ENCODE peak calls at places on chromosomes 6 and 20, in six cellular contexts. One of them, this sample, is unnamed.

GRCh38 chr6:8940356-8940755 is 505.0 kb upstream of the SLC35B3 start:
- DNase-seq in esophagus muscularis mucosa: no peak
- DNase-seq in K562: no peak
- DNase-seq in transverse colon: no peak
- DNase-seq in upper lobe of left lung: no peak
- DNase-seq in sigmoid colon: no peak
- DNase-seq in this sample: no peak

GRCh38 chr6:24743265-24743943 is 24.4 kb upstream of the C6orf62 start:
- DNase-seq in esophagus muscularis mucosa: no peak
- DNase-seq in K562: peak
- DNase-seq in transverse colon: no peak
- DNase-seq in upper lobe of left lung: no peak
- DNase-seq in sigmoid colon: no peak
- DNase-seq in this sample: peak

GRCh38 chr20:11076434-11076833 is 402.6 kb upstream of the JAG1 start:
- DNase-seq in esophagus muscularis mucosa: no peak
- DNase-seq in K562: no peak
- DNase-seq in transverse colon: no peak
- DNase-seq in upper lobe of left lung: no peak
- DNase-seq in sigmoid colon: no peak
- DNase-seq in this sample: no peak

GRCh38 chr20:1900321-1900791 is 5.1 kb downstream of the SIRPA start:
- DNase-seq in esophagus muscularis mucosa: no peak
- DNase-seq in K562: peak
- DNase-seq in transverse colon: peak
- DNase-seq in upper lobe of left lung: no peak
- DNase-seq in sigmoid colon: peak
- DNase-seq in this sample: peak

GRCh38 chr6:163554663-163555062 is 140.1 kb downstream of the QKI start:
- DNase-seq in esophagus muscularis mucosa: no peak
- DNase-seq in K562: peak
- DNase-seq in transverse colon: peak
- DNase-seq in upper lobe of left lung: no peak
- DNase-seq in sigmoid colon: no peak
- DNase-seq in this sample: peak

GRCh38 chr20:63658749-63659187 is 656 bp downstream of the RTEL1 start:
- DNase-seq in esophagus muscularis mucosa: no peak
- DNase-seq in K562: peak
- DNase-seq in transverse colon: no peak
- DNase-seq in upper lobe of left lung: no peak
- DNase-seq in sigmoid colon: no peak
- DNase-seq in this sample: no peak

GRCh38 chr6:11648436-11648775 is 110.9 kb downstream of the TMEM170B start:
- DNase-seq in esophagus muscularis mucosa: no peak
- DNase-seq in K562: no peak
- DNase-seq in transverse colon: no peak
- DNase-seq in upper lobe of left lung: no peak
- DNase-seq in sigmoid colon: no peak
- DNase-seq in this sample: no peak

GRCh38 chr6:170019259-170020040 is 268.0 kb downstream of the ERMARD start:
- DNase-seq in esophagus muscularis mucosa: no peak
- DNase-seq in K562: no peak
- DNase-seq in transverse colon: no peak
- DNase-seq in upper lobe of left lung: peak
- DNase-seq in sigmoid colon: peak
- DNase-seq in this sample: peak

GRCh38 chr6:73585566-73586415 is 65.0 kb upstream of the EEF1A1 start:
- DNase-seq in esophagus muscularis mucosa: no peak
- DNase-seq in K562: peak
- DNase-seq in transverse colon: peak
- DNase-seq in upper lobe of left lung: no peak
- DNase-seq in sigmoid colon: no peak
- DNase-seq in this sample: peak

GRCh38 chr20:62829231-62830230 is 12.7 kb downstream of the COL9A3 start:
- DNase-seq in esophagus muscularis mucosa: no peak
- DNase-seq in K562: no peak
- DNase-seq in transverse colon: no peak
- DNase-seq in upper lobe of left lung: peak
- DNase-seq in sigmoid colon: no peak
- DNase-seq in this sample: no peak

GRCh38 chr20:6940052-6940451 is 172.6 kb downstream of the BMP2 start:
- DNase-seq in esophagus muscularis mucosa: peak
- DNase-seq in K562: peak
- DNase-seq in transverse colon: no peak
- DNase-seq in upper lobe of left lung: no peak
- DNase-seq in sigmoid colon: no peak
- DNase-seq in this sample: no peak
- TF ChIP-seq CTCF in esophagus muscularis mucosa: no peak
- TF ChIP-seq CTCF in K562: peak
- TF ChIP-seq CTCF in transverse colon: no peak
- TF ChIP-seq CTCF in upper lobe of left lung: no peak
- TF ChIP-seq CTCF in sigmoid colon: no peak
- TF ChIP-seq CTCF in this sample: no peak

GRCh38 chr20:37354210-37355195 is 8.6 kb downstream of the SRC start:
- DNase-seq in esophagus muscularis mucosa: no peak
- DNase-seq in K562: no peak
- DNase-seq in transverse colon: peak
- DNase-seq in upper lobe of left lung: peak
- DNase-seq in sigmoid colon: peak
- DNase-seq in this sample: peak
- TF ChIP-seq EP300 in esophagus muscularis mucosa: no peak
- TF ChIP-seq EP300 in K562: no peak
- TF ChIP-seq EP300 in transverse colon: no peak
- TF ChIP-seq EP300 in upper lobe of left lung: no peak
- TF ChIP-seq EP300 in sigmoid colon: no peak
- TF ChIP-seq EP300 in this sample: no peak

DNA sequence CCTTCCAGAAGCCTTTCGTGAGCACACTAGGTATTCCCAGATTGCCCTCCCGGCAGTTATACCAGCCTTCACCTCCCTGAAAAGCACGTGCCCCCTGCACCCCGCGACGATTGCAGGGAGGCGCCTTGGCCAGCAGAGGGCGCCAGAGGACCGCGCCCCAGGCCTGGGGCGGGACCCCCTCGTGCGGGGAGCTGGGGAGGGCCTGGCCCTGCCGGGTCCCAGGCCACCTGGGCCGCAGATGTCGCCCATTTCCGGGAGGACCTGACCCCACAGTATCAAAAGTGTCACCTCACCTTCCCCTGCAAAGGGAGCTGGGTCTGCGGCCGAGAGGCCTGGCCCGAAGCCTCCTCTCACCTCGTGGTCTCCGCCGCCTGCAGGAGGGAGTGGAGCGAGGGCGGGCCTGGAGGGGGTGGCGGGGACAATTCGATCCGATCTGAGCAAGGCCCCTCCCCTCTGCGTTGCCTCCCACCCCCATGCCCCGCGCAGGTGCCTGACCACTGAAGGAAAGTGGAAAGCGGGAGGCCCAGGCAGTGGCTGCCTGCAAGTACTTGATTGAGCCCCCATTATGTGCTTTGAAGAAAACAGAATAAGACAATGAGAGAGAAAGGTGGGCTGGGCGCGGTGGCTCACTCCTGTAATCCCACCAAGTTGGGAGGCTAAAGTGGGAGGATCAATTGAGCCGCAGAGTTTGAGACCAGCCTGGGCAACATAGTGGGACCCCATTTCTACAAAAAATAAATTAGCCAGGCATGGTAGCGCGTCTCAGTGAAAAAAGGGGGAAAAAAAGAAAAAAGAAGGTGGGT is 3.5 kb upstream of the SNAI1 start:
- DNase-seq in esophagus muscularis mucosa: no peak
- DNase-seq in K562: peak
- DNase-seq in transverse colon: peak
- DNase-seq in upper lobe of left lung: peak
- DNase-seq in sigmoid colon: no peak
- DNase-seq in this sample: peak
- TF ChIP-seq POLR2AphosphoS5 in esophagus muscularis mucosa: no peak
- TF ChIP-seq POLR2AphosphoS5 in K562: no peak
- TF ChIP-seq POLR2AphosphoS5 in transverse colon: no peak
- TF ChIP-seq POLR2AphosphoS5 in upper lobe of left lung: no peak
- TF ChIP-seq POLR2AphosphoS5 in sigmoid colon: no peak
- TF ChIP-seq POLR2AphosphoS5 in this sample: no peak

GRCh38 chr6:3561745-3562144 is 104.9 kb upstream of the SLC22A23 start:
- DNase-seq in esophagus muscularis mucosa: no peak
- DNase-seq in K562: no peak
- DNase-seq in transverse colon: no peak
- DNase-seq in upper lobe of left lung: no peak
- DNase-seq in sigmoid colon: no peak
- DNase-seq in this sample: no peak
- TF ChIP-seq CTCF in esophagus muscularis mucosa: no peak
- TF ChIP-seq CTCF in K562: no peak
- TF ChIP-seq CTCF in transverse colon: no peak
- TF ChIP-seq CTCF in upper lobe of left lung: no peak
- TF ChIP-seq CTCF in sigmoid colon: no peak
- TF ChIP-seq CTCF in this sample: no peak

DNA sequence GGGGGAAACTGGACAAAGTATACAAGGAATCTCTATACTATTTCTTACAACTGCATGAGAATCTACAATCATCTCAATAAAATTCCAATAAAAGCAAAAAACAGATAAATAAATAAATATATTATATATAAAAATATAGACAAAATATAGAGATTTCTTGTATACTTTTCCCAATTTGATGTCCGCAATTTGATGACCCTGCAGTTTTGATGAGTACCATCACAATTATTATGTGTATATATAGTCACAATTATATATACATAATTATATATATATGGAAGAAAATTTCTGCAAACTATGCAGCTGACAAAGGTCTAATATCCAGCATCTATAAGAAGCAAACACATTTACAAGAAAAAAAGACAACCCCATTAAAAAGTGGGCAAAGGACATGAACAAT is 169.2 kb upstream of the ATXN1 start:
- DNase-seq in esophagus muscularis mucosa: no peak
- DNase-seq in K562: no peak
- DNase-seq in transverse colon: no peak
- DNase-seq in upper lobe of left lung: no peak
- DNase-seq in sigmoid colon: no peak
- DNase-seq in this sample: no peak
- TF ChIP-seq EP300 in esophagus muscularis mucosa: no peak
- TF ChIP-seq EP300 in K562: no peak
- TF ChIP-seq EP300 in transverse colon: no peak
- TF ChIP-seq EP300 in upper lobe of left lung: no peak
- TF ChIP-seq EP300 in sigmoid colon: no peak
- TF ChIP-seq EP300 in this sample: no peak

GRCh38 chr6:124964084-124964763 is 2.0 kb downstream of the RNF217 start:
- DNase-seq in esophagus muscularis mucosa: no peak
- DNase-seq in K562: peak
- DNase-seq in transverse colon: peak
- DNase-seq in upper lobe of left lung: no peak
- DNase-seq in sigmoid colon: peak
- DNase-seq in this sample: no peak

GRCh38 chr6:124961784-124962611 is at the start of gene RNF217:
- DNase-seq in esophagus muscularis mucosa: no peak
- DNase-seq in K562: peak
- DNase-seq in transverse colon: peak
- DNase-seq in upper lobe of left lung: peak
- DNase-seq in sigmoid colon: peak
- DNase-seq in this sample: peak

GRCh38 chr6:124964764-124965105 is 2.5 kb downstream of the RNF217 start:
- DNase-seq in esophagus muscularis mucosa: no peak
- DNase-seq in K562: peak
- DNase-seq in transverse colon: no peak
- DNase-seq in upper lobe of left lung: no peak
- DNase-seq in sigmoid colon: no peak
- DNase-seq in this sample: no peak

GRCh38 chr6:124962617-124963415 is 579 bp downstream of the RNF217 start:
- DNase-seq in esophagus muscularis mucosa: no peak
- DNase-seq in K562: peak
- DNase-seq in transverse colon: peak
- DNase-seq in upper lobe of left lung: peak
- DNase-seq in sigmoid colon: peak
- DNase-seq in this sample: peak

GRCh38 chr6:124963416-124964083 is 1.3 kb downstream of the RNF217 start:
- DNase-seq in esophagus muscularis mucosa: no peak
- DNase-seq in K562: peak
- DNase-seq in transverse colon: no peak
- DNase-seq in upper lobe of left lung: no peak
- DNase-seq in sigmoid colon: no peak
- DNase-seq in this sample: no peak
- TF ChIP-seq POLR2AphosphoS5 in esophagus muscularis mucosa: no peak
- TF ChIP-seq POLR2AphosphoS5 in K562: no peak
- TF ChIP-seq POLR2AphosphoS5 in transverse colon: no peak
- TF ChIP-seq POLR2AphosphoS5 in upper lobe of left lung: peak
- TF ChIP-seq POLR2AphosphoS5 in sigmoid colon: no peak
- TF ChIP-seq POLR2AphosphoS5 in this sample: peak

DNA sequence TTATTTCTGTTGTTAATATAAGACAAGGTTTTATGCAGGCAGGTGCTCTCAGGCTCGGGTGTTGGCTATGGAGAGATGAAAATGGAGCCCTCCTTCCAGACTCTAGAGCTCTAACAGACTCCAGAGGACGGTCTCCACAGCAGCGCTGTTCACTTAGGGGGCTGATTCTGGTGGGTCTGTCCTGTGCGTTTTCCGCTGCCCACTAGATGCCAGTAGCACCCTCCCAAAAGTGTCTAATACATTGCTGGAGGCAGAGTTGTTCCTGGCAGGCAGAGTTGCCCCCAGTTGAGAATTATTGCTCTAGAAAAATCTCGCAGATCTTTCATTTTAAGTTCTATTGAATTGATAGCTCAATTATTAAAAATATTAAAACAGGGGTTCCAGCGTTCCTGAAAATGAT is 109.9 kb downstream of the MAP3K4 start:
- DNase-seq in esophagus muscularis mucosa: no peak
- DNase-seq in K562: peak
- DNase-seq in transverse colon: no peak
- DNase-seq in upper lobe of left lung: no peak
- DNase-seq in sigmoid colon: no peak
- DNase-seq in this sample: no peak
- TF ChIP-seq CTCF in esophagus muscularis mucosa: no peak
- TF ChIP-seq CTCF in K562: peak
- TF ChIP-seq CTCF in transverse colon: no peak
- TF ChIP-seq CTCF in upper lobe of left lung: no peak
- TF ChIP-seq CTCF in sigmoid colon: no peak
- TF ChIP-seq CTCF in this sample: no peak

GRCh38 chr6:43089874-43090556 is 13.9 kb downstream of the PTK7 start:
- DNase-seq in esophagus muscularis mucosa: no peak
- DNase-seq in K562: no peak
- DNase-seq in transverse colon: no peak
- DNase-seq in upper lobe of left lung: no peak
- DNase-seq in sigmoid colon: no peak
- DNase-seq in this sample: no peak
- TF ChIP-seq EP300 in esophagus muscularis mucosa: no peak
- TF ChIP-seq EP300 in K562: no peak
- TF ChIP-seq EP300 in transverse colon: no peak
- TF ChIP-seq EP300 in upper lobe of left lung: no peak
- TF ChIP-seq EP300 in sigmoid colon: no peak
- TF ChIP-seq EP300 in this sample: no peak

GRCh38 chr6:13463327-13463717 is 24.1 kb downstream of the GFOD1 start:
- DNase-seq in esophagus muscularis mucosa: no peak
- DNase-seq in K562: no peak
- DNase-seq in transverse colon: no peak
- DNase-seq in upper lobe of left lung: no peak
- DNase-seq in sigmoid colon: no peak
- DNase-seq in this sample: no peak
- TF ChIP-seq POLR2AphosphoS5 in esophagus muscularis mucosa: no peak
- TF ChIP-seq POLR2AphosphoS5 in K562: no peak
- TF ChIP-seq POLR2AphosphoS5 in transverse colon: no peak
- TF ChIP-seq POLR2AphosphoS5 in upper lobe of left lung: no peak
- TF ChIP-seq POLR2AphosphoS5 in sigmoid colon: no peak
- TF ChIP-seq POLR2AphosphoS5 in this sample: no peak

This sample was measured in stomach.